ENCODE peak calls at places on chromosomes 11 and 22, in eight cellular contexts. P is naive thymus-derived CD4-positive, alpha-beta T cell; B is upper lobe of right lung; V is IMR-90; Y is left lung; Z is GM23338; R is DND-41; J is upper lobe of left lung. O is an unnamed sample.

GRCh38 chr22:30420401-30421178 is 5.0 kb upstream of the MTFP1 start:
- ATAC-seq in R (no peak), P (no peak), J (no peak), B (no peak), Y (no peak), V (peak; percentile 5), Z (no peak), O (no peak)

GRCh38 chr22:41564563-41564962 is 3.8 kb downstream of the CSDC2 start:
- ATAC-seq in Y (no peak), B (no peak), J (no peak), V (no peak), Z (no peak), R (no peak), P (no peak), O (no peak)

GRCh38 chr11:47944555-47945128 is 35.7 kb upstream of the PTPRJ start:
- ATAC-seq in R (no peak), B (no peak), Z (no peak), V (no peak), Y (no peak), J (no peak), P (no peak), O (no peak)

GRCh38 chr11:30016588-30017363 is at the start of gene KCNA4:
- ATAC-seq in B (peak; percentile 83), P (no peak), Y (peak; percentile 92), J (peak; percentile 87), V (peak; percentile 37), R (no peak), Z (peak; percentile 89), O (peak; percentile 50)

GRCh38 chr11:57111646-57112045 is 70.1 kb upstream of the LRRC55 start:
- ATAC-seq in J (no peak), Z (no peak), Y (no peak), P (no peak), V (no peak), B (no peak), R (no peak), O (no peak)

GRCh38 chr11:112972399-112973115 is 11.3 kb downstream of the NCAM1 start:
- ATAC-seq in Z (no peak), J (no peak), Y (no peak), B (no peak), R (no peak), V (no peak), P (no peak), O (no peak)

GRCh38 chr22:29320546-29320945 is 5.0 kb upstream of the RASL10A start:
- ATAC-seq in Y (no peak), Z (no peak), B (no peak), R (no peak), J (no peak), V (peak; percentile 67), P (no peak), O (no peak)

GRCh38 chr11:116970485-116971292 is 127.5 kb downstream of the SIK3 start:
- ATAC-seq in V (peak; percentile 64), R (no peak), J (no peak), Y (no peak), B (no peak), Z (no peak), P (no peak), O (no peak)

GRCh38 chr11:67606150-67606476 is 623 bp upstream of the NDUFV1 start:
- ATAC-seq in J (peak; percentile 36), Z (peak; percentile 10), Y (no peak), P (no peak), V (peak; percentile 55), R (no peak), B (no peak), O (peak; percentile 28)

GRCh38 chr11:126355926-126356897 is 726 bp downstream of the ST3GAL4 start:
- ATAC-seq in J (peak; percentile 22), Z (peak; percentile 11), B (peak; percentile 62), Y (peak; percentile 7), V (peak; percentile 10), P (peak; percentile 50), R (peak; percentile 25), O (peak; percentile 1)

GRCh38 chr11:65013692-65014145 is 241 bp upstream of the ARL2 start:
- ATAC-seq in R (peak; percentile 86), P (peak; percentile 94), Z (peak; percentile 82), V (peak; percentile 93), Y (peak; percentile 89), B (peak; percentile 90), J (peak; percentile 95), O (peak; percentile 93)

GRCh38 chr22:19174106-19175025 is 4.2 kb downstream of the SLC25A1 start:
- ATAC-seq in R (no peak), J (no peak), Y (no peak), P (no peak), Z (peak; percentile 1), B (no peak), V (no peak), O (no peak)

GRCh38 chr11:31050061-31050790 is 319.3 kb downstream of the DCDC1 start:
- ATAC-seq in V (no peak), Y (no peak), Z (no peak), B (no peak), P (no peak), J (no peak), R (peak; percentile 31), O (no peak)

GRCh38 chr11:91373497-91373896 is 851.1 kb upstream of the FAT3 start:
- ATAC-seq in P (no peak), R (no peak), B (no peak), Y (no peak), Z (peak; percentile 43), J (no peak), V (no peak), O (no peak)

GRCh38 chr11:113263458-113264095 is 50.8 kb upstream of the TTC12 start:
- ATAC-seq in P (no peak), Y (no peak), R (no peak), B (no peak), V (no peak), Z (no peak), J (no peak), O (no peak)

GRCh38 chr22:40107756-40108437 is 69.8 kb upstream of the TNRC6B start:
- ATAC-seq in B (peak; percentile 74), Y (peak; percentile 88), J (peak; percentile 63), V (peak; percentile 76), Z (no peak), R (peak; percentile 86), P (peak; percentile 65), O (no peak)

GRCh38 chr11:85955531-85955930 is 100.3 kb downstream of the CCDC83 start:
- ATAC-seq in V (peak; percentile 82), J (peak; percentile 51), R (no peak), B (no peak), Y (peak; percentile 58), P (no peak), Z (no peak), O (peak; percentile 60)

GRCh38 chr11:128988224-128988970 is 45.7 kb upstream of the TP53AIP1 start:
- ATAC-seq in Y (no peak), P (no peak), V (peak; percentile 54), Z (no peak), B (no peak), J (no peak), R (no peak), O (no peak)

GRCh38 chr11:128658499-128658898 is 35.4 kb upstream of the FLI1 start:
- ATAC-seq in R (no peak), V (no peak), Z (no peak), Y (no peak), B (peak; percentile 72), J (peak; percentile 64), P (peak; percentile 69), O (no peak)

DNA sequence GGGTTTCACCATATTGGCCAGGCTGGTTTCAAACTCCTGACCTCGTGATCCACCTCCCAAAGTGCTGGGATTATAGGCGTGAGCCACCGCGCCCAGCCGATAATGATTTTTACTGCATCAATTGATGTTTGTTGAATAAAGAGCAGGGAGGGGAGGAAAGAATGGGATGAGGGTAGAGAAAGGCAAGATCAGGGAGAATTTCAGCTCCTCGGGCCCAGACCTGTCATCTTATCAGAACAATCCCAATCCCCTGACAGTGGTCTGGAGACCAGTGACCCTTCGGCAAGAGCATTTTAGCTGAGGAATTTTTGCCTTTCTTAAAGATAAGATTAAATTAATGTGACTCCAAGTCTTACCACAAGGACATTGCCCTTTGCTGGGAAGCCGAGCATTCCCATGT is 15.0 kb upstream of the ANO1 start:
- ATAC-seq in V (no peak), Y (no peak), B (no peak), R (no peak), Z (no peak), J (no peak), P (no peak), O (no peak)
- H3K27me3 ChIP-seq in V (no peaks in the 10 kb centered on the region), Y (no peaks in the 10 kb centered on the region), B (peaks cover 9% of the 10 kb centered on the region), R (peaks cover 1% of the 10 kb centered on the region), Z (no peaks in the 10 kb centered on the region), J (no peaks in the 10 kb centered on the region), P (no peaks in the 10 kb centered on the region), O (peaks cover 52% of the 10 kb centered on the region)

DNA sequence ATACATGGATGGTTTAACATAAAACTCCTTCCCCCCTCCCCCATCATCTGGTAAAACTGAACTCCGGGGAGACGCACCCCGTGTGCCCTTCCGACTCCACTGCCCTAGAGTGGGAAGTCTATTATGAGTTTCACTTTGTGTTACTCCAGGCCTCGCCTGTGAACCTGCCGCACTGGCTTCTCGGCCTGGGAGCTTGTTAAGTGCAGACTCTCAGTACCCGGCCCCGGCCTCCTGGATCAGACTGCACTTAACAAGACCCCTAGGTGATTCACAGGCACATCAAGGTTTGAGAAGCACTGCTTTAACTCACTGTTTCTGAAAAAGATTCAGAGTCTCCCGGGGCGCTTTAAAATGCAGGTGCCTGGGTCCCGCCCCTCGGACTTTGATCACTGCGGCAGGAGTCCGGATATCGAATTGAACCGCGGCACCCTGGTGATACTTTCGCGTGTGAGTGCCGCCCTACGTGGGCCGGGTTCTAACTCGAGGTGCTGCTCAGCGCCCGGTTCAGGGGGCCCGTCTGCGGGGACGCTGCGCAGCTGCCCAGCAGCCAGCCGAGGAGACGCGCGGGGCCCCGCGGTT is 3.6 kb downstream of the PTGDR2 start:
- ATAC-seq in Y (no peak), V (no peak), J (no peak), P (no peak), B (no peak), Z (peak; percentile 48), R (no peak), O (no peak)
- H3K4me1 ChIP-seq in Y (no peaks in the 10 kb centered on the region), V (peaks cover 2% of the 10 kb centered on the region), J (no peaks in the 10 kb centered on the region), P (no peaks in the 10 kb centered on the region), B (no peaks in the 10 kb centered on the region), Z (peaks cover 5% of the 10 kb centered on the region), R (no peaks in the 10 kb centered on the region), O (peaks cover 7% of the 10 kb centered on the region)

GRCh38 chr22:32493551-32493950 is 18.9 kb downstream of the FBXO7 start:
- ATAC-seq in P (no peak), R (no peak), B (no peak), Y (no peak), J (no peak), V (no peak), Z (no peak), O (no peak)
- H3K4me3 ChIP-seq in P (no peak overlapping the region), R (no peak overlapping the region), B (no peak overlapping the region), Y (no peak overlapping the region), J (no peak overlapping the region), V (no peak overlapping the region), Z (no peak overlapping the region), O (no peak overlapping the region)

DNA sequence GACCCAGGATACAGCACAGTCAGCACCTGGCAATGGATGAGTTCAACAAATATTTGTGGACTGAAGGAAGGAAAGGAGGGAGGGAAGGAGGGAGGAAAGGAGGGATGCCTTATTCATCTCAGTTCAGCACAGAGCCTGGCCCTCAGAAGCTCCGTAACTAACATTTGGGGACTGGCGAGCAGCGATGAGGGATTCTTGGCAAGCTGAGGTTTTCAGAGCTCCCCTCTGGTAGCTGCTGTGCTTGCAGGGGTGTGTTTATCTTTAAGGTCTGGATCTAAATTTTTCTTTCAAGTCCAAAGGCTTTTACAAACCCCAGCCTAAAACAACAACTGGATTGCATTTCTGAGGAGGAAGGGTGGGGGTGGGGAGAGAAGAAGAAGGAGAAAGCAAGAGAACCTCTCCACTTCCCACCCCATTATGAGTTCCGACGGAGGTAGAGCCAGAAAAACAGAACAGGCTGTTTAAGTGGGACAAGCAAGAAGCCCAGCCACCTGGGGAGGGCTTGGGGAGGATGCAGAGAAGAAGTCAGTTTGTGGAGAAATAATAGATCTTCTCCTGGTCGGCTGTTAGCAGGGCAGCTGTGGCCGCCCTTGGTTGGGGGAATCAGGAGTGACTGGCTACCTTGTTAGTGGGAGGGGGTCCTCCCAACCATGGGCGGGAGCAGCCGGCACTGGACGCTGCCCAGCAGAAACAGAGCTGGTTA is 77.8 kb downstream of the TSPAN18 start:
- ATAC-seq in B (no peak), R (no peak), V (peak; percentile 80), P (no peak), Z (peak; percentile 47), J (peak; percentile 80), Y (peak; percentile 13), O (peak; percentile 71)
- H3K27me3 ChIP-seq in B (no peaks in the 10 kb centered on the region), R (peaks cover 18% of the 10 kb centered on the region), V (peaks cover 45% of the 10 kb centered on the region), P (no peaks in the 10 kb centered on the region), Z (no peaks in the 10 kb centered on the region), J (no peaks in the 10 kb centered on the region), Y (no peaks in the 10 kb centered on the region), O (no peaks in the 10 kb centered on the region)